ENCODE peak calls at places on chromosomes 12 and 14, in four cellular contexts. Q, N, H and U are unnamed samples.

GRCh38 chr12:124740691-124741137 is 123.0 kb downstream of the SCARB1 start:
- DNase-seq in Q (no peak), N (no peak), H (no peak), U (peak; percentile 74)

GRCh38 chr14:21735639-21736307 is 62.2 kb upstream of the OR4E1 start:
- DNase-seq in Q (no peak), N (no peak), H (no peak), U (no peak)

GRCh38 chr14:81390706-81391105 is 9.4 kb downstream of the STON2 start:
- DNase-seq in Q (no peak), N (no peak), H (no peak), U (no peak)

GRCh38 chr14:21398901-21399300 is 15.1 kb upstream of the SUPT16H start:
- DNase-seq in Q (no peak), N (no peak), H (no peak), U (no peak)

GRCh38 chr12:70307868-70308267 is 58.2 kb upstream of the KCNMB4 start:
- DNase-seq in Q (no peak), N (no peak), H (no peak), U (no peak)

GRCh38 chr14:88044129-88044727 is 39.3 kb downstream of the GPR65 start:
- DNase-seq in Q (no peak), N (no peak), H (no peak), U (no peak)

GRCh38 chr14:104433401-104434213 is 146.0 kb upstream of the C14orf180 start:
- DNase-seq in Q (no peak), N (no peak), H (no peak), U (peak; percentile 12)

GRCh38 chr12:55929306-55929791 is 1.6 kb upstream of the DGKA start:
- DNase-seq in Q (no peak), N (no peak), H (peak; percentile 36), U (no peak)

GRCh38 chr14:68979722-68980552 is 835 bp upstream of the ACTN1 start:
- DNase-seq in Q (no peak), N (peak; percentile 67), H (peak; percentile 49), U (peak; percentile 66)

GRCh38 chr14:92215579-92215978 is 93.8 kb downstream of the CPSF2 start:
- DNase-seq in Q (no peak), N (no peak), H (no peak), U (no peak)

GRCh38 chr12:121795029-121795977 is 1.8 kb upstream of the RHOF start:
- DNase-seq in Q (peak; percentile 82), N (peak; percentile 95), H (peak; percentile 88), U (peak; percentile 95)

GRCh38 chr14:102525213-102526143 is 15.9 kb upstream of the ANKRD9 start:
- DNase-seq in Q (no peak), N (no peak), H (no peak), U (no peak)

GRCh38 chr12:40622246-40622838 is 69.9 kb upstream of the CNTN1 start:
- DNase-seq in Q (peak; percentile 46), N (peak; percentile 64), H (no peak), U (peak; percentile 75)

GRCh38 chr12:42779186-42779859 is 189.8 kb upstream of the PRICKLE1 start:
- DNase-seq in Q (no peak), N (no peak), H (no peak), U (no peak)

GRCh38 chr12:86748874-86749273 is 492.7 kb upstream of the MGAT4C start:
- DNase-seq in Q (no peak), N (no peak), H (no peak), U (no peak)

GRCh38 chr12:14384783-14385638 is 19.5 kb downstream of the ATF7IP start:
- DNase-seq in Q (peak; percentile 33), N (peak; percentile 39), H (peak; percentile 56), U (peak; percentile 73)

GRCh38 chr12:9115731-9116689 is at the start of gene A2M:
- DNase-seq in Q (no peak), N (no peak), H (peak; percentile 58), U (peak; percentile 38)

GRCh38 chr12:16437281-16437816 is 89.9 kb downstream of the MGST1 start:
- DNase-seq in Q (no peak), N (no peak), H (no peak), U (no peak)

GRCh38 chr14:95156153-95156764 is 1.1 kb downstream of the DICER1 start:
- DNase-seq in Q (no peak), N (no peak), H (no peak), U (no peak)

GRCh38 chr14:80948291-80948690 is 6.8 kb upstream of the CEP128 start:
- DNase-seq in Q (no peak), N (no peak), H (no peak), U (no peak)

GRCh38 chr12:88388566-88389269 is 191.6 kb downstream of the KITLG start:
- DNase-seq in Q (no peak), N (no peak), H (no peak), U (no peak)

GRCh38 chr12:53652366-53652765 is 23.5 kb downstream of the ATP5MC2 start:
- DNase-seq in Q (no peak), N (no peak), H (no peak), U (no peak)

GRCh38 chr12:47715393-47715876 is 9.6 kb upstream of the RPAP3 start:
- DNase-seq in Q (no peak), N (peak; percentile 82), H (peak; percentile 84), U (peak; percentile 90)

GRCh38 chr14:69711471-69712216 is 55.3 kb upstream of the SRSF5 start:
- DNase-seq in Q (no peak), N (no peak), H (peak; percentile 60), U (peak; percentile 40)

GRCh38 chr14:72907886-72908285 is 14.0 kb upstream of the DPF3 start:
- DNase-seq in Q (no peak), N (no peak), H (no peak), U (no peak)

GRCh38 chr14:75825147-75825592 is 156.6 kb downstream of the TGFB3 start:
- DNase-seq in Q (no peak), N (no peak), H (no peak), U (no peak)

GRCh38 chr12:128509170-128509569 is 242.2 kb downstream of the TMEM132C start:
- DNase-seq in Q (no peak), N (no peak), H (no peak), U (no peak)

GRCh38 chr14:77189479-77189878 is 7.9 kb downstream of the TMEM63C start:
- DNase-seq in Q (no peak), N (no peak), H (no peak), U (no peak)

GRCh38 chr14:34692348-34692747 is 22.0 kb downstream of the CFL2 start:
- DNase-seq in Q (no peak), N (no peak), H (no peak), U (no peak)

GRCh38 chr14:34692898-34693227 is 21.5 kb downstream of the CFL2 start:
- DNase-seq in Q (no peak), N (no peak), H (no peak), U (no peak)

GRCh38 chr14:34691173-34691572 is 23.2 kb downstream of the CFL2 start:
- DNase-seq in Q (no peak), N (no peak), H (no peak), U (no peak)

GRCh38 chr14:34688470-34689206 is 25.8 kb downstream of the CFL2 start:
- DNase-seq in Q (no peak), N (no peak), H (no peak), U (peak; percentile 57)

GRCh38 chr14:34693228-34693939 is 21.0 kb downstream of the CFL2 start:
- DNase-seq in Q (peak; percentile 70), N (peak; percentile 21), H (no peak), U (no peak)
- TF ChIP-seq POLR2A in Q (peak; percentile 86), N (no peak), H (no peak), U (no peak)

GRCh38 chr12:57737467-57738141 is 938 bp downstream of the AGAP2 start:
- DNase-seq in Q (no peak), N (peak; percentile 54), H (no peak), U (no peak)

GRCh38 chr12:57735952-57736742 is 2.4 kb downstream of the AGAP2 start:
- DNase-seq in Q (no peak), N (peak; percentile 66), H (peak; percentile 61), U (no peak)

GRCh38 chr12:57735198-57735855 is 3.2 kb downstream of the AGAP2 start:
- DNase-seq in Q (no peak), N (no peak), H (no peak), U (no peak)

GRCh38 chr12:57738142-57738474 is 434 bp downstream of the AGAP2 start:
- DNase-seq in Q (no peak), N (no peak), H (no peak), U (no peak)

DNA sequence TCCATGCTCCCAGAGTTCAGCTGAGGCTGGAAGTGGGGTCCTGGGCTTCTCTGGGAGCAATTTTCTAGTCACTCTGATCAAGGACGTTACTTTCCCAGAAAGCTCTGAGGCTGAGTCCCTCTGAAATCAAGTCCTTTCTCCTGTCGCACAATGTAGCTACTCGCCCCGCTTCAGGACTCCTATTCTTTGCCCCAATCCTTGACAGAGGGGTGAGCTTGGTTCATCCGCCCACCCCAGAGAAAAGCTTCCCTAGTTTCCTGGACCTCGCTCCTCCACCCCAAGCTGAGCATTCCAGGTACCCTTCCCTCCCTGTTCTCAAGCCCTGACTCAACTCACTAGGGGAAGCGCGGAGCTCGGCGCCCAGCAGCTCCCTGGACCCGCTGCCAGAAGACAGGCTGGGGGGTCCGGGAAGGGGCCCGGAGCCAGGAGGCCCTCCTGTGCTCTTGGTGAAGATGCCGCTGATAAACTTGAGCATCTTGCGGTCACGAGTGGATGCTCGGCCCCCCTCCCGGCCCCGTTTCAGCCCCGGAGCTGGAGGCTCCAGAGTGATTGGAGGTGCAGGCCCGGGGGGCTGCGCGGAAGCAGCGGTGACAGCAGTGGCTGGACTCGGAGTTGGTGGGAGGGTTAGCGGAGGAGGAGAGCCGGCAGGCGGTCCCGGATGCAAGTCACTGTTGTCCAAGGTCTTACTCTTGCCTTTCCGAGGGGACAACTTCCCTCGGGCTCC is 1.6 kb downstream of the AGAP2 start:
- DNase-seq in Q (no peak), N (no peak), H (no peak), U (no peak)
- H3K4me3 ChIP-seq in Q (peak overlapping the region; percentile 76), N (no peak overlapping the region), H (peak overlapping the region; percentile 55), U (no peak overlapping the region)

GRCh38 chr12:34205401-34205800 is 183.1 kb downstream of the ALG10 start:
- DNase-seq in Q (no peak), N (no peak), H (no peak), U (no peak)
- H3K9me3 ChIP-seq in Q (peaks cover 74% of the 10 kb centered on the region), N (no peaks in the 10 kb centered on the region), H (no peaks in the 10 kb centered on the region), U (no peaks in the 10 kb centered on the region)

GRCh38 chr12:45572114-45572513 is 157.4 kb upstream of the ARID2 start:
- DNase-seq in Q (no peak), N (no peak), H (no peak), U (no peak)

GRCh38 chr12:45575823-45576448 is 153.6 kb upstream of the ARID2 start:
- DNase-seq in Q (no peak), N (no peak), H (no peak), U (no peak)

GRCh38 chr12:45570501-45570900 is 159.0 kb upstream of the ARID2 start:
- DNase-seq in Q (no peak), N (no peak), H (no peak), U (no peak)

GRCh38 chr12:45577844-45578399 is 151.6 kb upstream of the ARID2 start:
- DNase-seq in Q (no peak), N (no peak), H (no peak), U (no peak)

DNA sequence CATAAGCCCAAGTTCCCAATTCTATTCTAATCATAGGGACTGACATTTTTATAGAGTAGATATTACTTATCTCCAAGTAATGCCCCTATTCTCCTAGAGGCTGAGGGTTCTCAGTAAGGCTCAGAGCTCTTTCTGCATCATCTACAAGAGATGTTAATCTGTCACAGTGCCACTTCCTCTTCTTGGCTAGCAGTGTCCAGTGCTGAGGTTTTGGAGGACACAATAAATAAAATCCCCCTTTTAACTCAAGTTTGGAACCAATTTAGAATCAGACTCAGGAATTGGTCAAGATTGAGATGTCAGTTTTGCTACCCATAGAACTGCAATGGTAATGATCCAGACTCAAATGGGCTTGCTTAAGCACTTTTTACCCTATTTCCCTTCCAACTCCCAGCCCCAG is 154.1 kb upstream of the ARID2 start:
- DNase-seq in Q (no peak), N (no peak), H (no peak), U (no peak)
- TF ChIP-seq POLR2A in Q (no peak), N (no peak), H (no peak), U (no peak)